ENCODE peak calls at places on chromosomes 5 and 9, in eight cellular contexts. V is fibroblast of mammary gland, D is HFFc6, A is IMR-90, U is A673, P is cardiac muscle cell, S is tibial nerve, R is ovary. H is an unnamed sample.

GRCh38 chr5:158979749-158980521 is 119.8 kb downstream of the EBF1 start:
- DNase-seq in V (peak; percentile 75), D (no peak), A (peak; percentile 29), U (peak; percentile 21), P (peak; percentile 63), S (peak; percentile 55), R (peak; percentile 77), H (no peak)

GRCh38 chr5:172695431-172696054 is 54.5 kb downstream of the NEURL1B start:
- DNase-seq in V (no peak), D (no peak), A (no peak), U (no peak), P (no peak), S (no peak), R (peak; percentile 44), H (no peak)

GRCh38 chr9:74358944-74359343 is 138.2 kb upstream of the RORB start:
- DNase-seq in V (no peak), D (no peak), A (no peak), U (no peak), P (no peak), S (no peak), R (no peak), H (no peak)

GRCh38 chr5:101103874-101104273 is 200.8 kb upstream of the ST8SIA4 start:
- DNase-seq in V (no peak), D (no peak), A (no peak), U (no peak), P (no peak), S (no peak), R (no peak), H (no peak)

GRCh38 chr9:114273461-114273881 is 49.4 kb upstream of the ORM1 start:
- DNase-seq in V (no peak), D (no peak), A (no peak), U (no peak), P (no peak), S (peak; percentile 10), R (peak; percentile 13), H (no peak)

GRCh38 chr5:10324519-10325370 is 17.0 kb upstream of the CMBL start:
- DNase-seq in V (no peak), D (no peak), A (no peak), U (no peak), P (no peak), S (no peak), R (no peak), H (no peak)

GRCh38 chr9:75429531-75430454 is 341.5 kb downstream of the OSTF1 start:
- DNase-seq in V (no peak), D (no peak), A (no peak), U (no peak), P (no peak), S (no peak), R (no peak), H (no peak)

GRCh38 chr9:123725389-123725788 is 204.5 kb downstream of the DENND1A start:
- DNase-seq in V (peak; percentile 54), D (peak; percentile 8), A (peak; percentile 13), U (no peak), P (no peak), S (no peak), R (no peak), H (peak; percentile 39)

GRCh38 chr5:13946111-13946510 is 1.6 kb upstream of the DNAH5 start:
- DNase-seq in V (peak; percentile 59), D (no peak), A (peak; percentile 10), U (peak; percentile 11), P (no peak), S (no peak), R (no peak), H (no peak)

GRCh38 chr9:120475341-120475740 is 104.6 kb downstream of the CDK5RAP2 start:
- DNase-seq in V (peak; percentile 93), D (no peak), A (peak; percentile 52), U (no peak), P (peak; percentile 93), S (no peak), R (peak; percentile 60), H (no peak)

DNA sequence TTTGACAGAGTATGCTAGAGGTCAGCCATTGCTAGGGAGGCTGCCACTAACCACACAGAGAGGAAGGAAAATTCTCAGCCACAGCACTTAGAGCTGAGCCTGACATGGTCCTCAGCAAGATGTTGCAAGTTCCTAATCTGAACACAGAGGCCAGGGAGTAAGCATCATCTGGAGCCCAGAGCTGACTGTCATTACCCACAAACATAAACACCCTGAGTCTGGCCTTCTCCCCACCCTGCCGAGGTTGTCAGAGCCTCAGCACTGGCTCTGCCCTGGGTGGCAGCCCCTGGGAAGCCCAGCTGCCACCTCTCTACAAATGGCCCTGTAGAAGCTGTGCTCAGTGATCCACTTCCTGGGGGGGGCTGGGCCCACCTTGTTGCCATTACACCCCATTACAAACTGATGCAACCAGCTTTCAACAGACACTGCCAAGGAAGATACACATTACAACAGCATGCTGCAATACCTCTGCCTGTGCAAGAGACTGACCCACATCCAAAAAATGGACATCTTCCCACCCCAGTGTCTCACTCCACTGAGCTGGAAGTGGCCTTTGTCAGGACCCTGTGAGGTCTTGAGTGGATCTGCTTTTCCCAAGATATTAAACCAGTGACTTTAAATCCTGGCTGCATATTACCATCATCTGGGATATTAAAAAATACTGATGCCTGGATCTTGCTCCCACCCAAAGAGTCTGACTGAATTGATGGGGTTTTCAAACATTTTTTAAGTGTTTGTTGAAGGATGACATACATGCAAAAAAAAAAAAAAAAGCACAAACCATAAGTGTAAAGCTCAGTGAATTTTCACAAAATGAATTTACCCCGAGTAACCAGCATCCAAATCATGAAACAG is 33.0 kb downstream of the IRF1 start:
- DNase-seq in V (peak; percentile 82), D (peak; percentile 55), A (peak; percentile 89), U (no peak), P (peak; percentile 82), S (no peak), R (no peak), H (no peak)
- TF ChIP-seq CTCF in V (no peak), D (no peak), A (no peak), U (no peak), P (no peak), S (no peak), R (no peak), H (no peak)

DNA sequence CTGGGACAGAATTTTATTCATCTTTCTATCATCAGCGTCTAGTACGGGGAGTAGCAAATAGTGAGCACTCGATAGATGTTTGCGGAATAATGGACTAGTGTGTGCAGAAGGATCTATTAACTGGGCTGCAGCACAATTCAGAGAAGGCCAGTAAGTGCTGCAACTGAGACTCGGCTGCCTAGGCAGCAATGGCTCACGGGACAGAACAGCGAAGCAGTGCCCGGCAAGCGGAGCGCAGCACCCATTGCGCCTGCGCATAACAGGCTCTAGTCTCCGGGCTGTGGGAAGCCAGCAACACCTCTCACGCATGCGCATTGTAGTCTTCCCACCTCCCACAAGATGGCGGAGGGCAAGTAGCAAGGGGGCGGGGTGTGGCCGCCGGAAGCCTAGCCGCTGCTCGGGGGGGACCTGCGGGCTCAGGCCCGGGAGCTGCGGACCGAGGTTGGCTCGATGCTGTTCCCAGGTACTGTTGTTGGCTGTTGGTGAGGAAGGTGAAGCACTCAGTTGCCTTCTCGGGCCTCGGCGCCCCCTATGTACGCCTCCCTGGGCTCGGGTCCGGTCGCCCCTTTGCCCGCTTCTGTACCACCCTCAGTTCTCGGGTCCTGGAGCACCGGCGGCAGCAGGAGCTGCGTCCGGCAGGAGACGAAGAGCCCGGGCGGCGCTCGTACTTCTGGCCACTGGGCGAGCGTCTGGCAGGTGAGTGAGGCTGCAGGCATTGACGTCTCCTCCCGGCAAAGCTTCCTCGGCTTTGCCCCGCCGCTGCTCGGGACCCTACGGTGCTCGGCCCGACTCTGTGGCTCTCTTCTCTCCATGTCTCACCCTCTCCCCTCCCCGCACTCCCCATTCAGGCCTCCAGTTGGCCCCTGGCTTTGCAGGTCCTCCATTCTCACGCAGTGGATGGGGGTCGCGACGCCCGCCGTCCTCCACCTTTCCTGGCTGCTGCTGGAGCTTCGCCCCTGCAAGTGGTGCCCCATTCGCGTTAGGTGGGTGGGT is 30.2 kb upstream of the APC start:
- DNase-seq in V (peak; percentile 98), D (peak; percentile 99), A (peak; percentile 98), U (peak; percentile 99), P (peak; percentile 99), S (peak; percentile 90), R (peak; percentile 98), H (peak; percentile 97)
- TF ChIP-seq CTCF in V (no peak), D (peak; percentile 33), A (no peak), U (no peak), P (no peak), S (peak; percentile 11), R (no peak), H (no peak)

GRCh38 chr5:149963722-149964121 is 3.2 kb downstream of the SLC26A2 start:
- DNase-seq in V (no peak), D (no peak), A (no peak), U (no peak), P (no peak), S (no peak), R (no peak), H (no peak)
- TF ChIP-seq CTCF in V (no peak), D (no peak), A (no peak), U (no peak), P (no peak), S (no peak), R (no peak), H (no peak)

GRCh38 chr5:73498057-73498992 is at the start of gene BTF3:
- DNase-seq in V (peak; percentile 96), D (peak; percentile 95), A (peak; percentile 97), U (peak; percentile 98), P (peak; percentile 97), S (peak; percentile 90), R (peak; percentile 94), H (peak; percentile 96)
- TF ChIP-seq CTCF in V (no peak), D (no peak), A (no peak), U (no peak), P (no peak), S (no peak), R (no peak), H (no peak)

GRCh38 chr5:91074615-91075014 is 308.5 kb downstream of the ARRDC3 start:
- DNase-seq in V (peak; percentile 94), D (peak; percentile 84), A (peak; percentile 89), U (peak; percentile 65), P (peak; percentile 88), S (no peak), R (no peak), H (no peak)
- TF ChIP-seq CTCF in V (peak; percentile 45), D (peak; percentile 65), A (peak; percentile 48), U (peak; percentile 14), P (peak; percentile 22), S (no peak), R (no peak), H (no peak)

H was measured in nephron progenitor cell.